ENCODE peak calls at places on chromosomes 3 and 15, in ten cellular contexts. P is stomach; D is astrocyte; L is SJSA1; R is neuronal stem cell; W is neural progenitor cell; B is CD8-positive, alpha-beta memory T cell; O is IMR-90; X is gastrocnemius medialis; G is left ventricle myocardium inferior. H is an unnamed sample.

GRCh38 chr3:183548262-183548769 is 7.2 kb downstream of the KLHL6 start:
- DNase-seq in P (no peak), D (peak; percentile 94), L (peak; percentile 58), R (peak; percentile 66), W (peak; percentile 81), B (no peak), O (peak; percentile 72), X (no peak), G (no peak), H (peak; percentile 7)

GRCh38 chr3:46416134-46417119 is 9.4 kb downstream of the CCRL2 start:
- DNase-seq in P (no peak), D (no peak), L (no peak), R (no peak), W (no peak), B (no peak), O (no peak), X (no peak), G (no peak), H (no peak)

GRCh38 chr3:70097084-70097483 is 97.6 kb downstream of the SAMMSON start:
- DNase-seq in P (no peak), D (no peak), L (no peak), R (no peak), W (no peak), B (no peak), O (no peak), X (no peak), G (no peak), H (no peak)

GRCh38 chr3:75294124-75294523 is 370.0 kb upstream of the FRG2C start:
- DNase-seq in P (peak; percentile 30), D (peak; percentile 8), L (no peak), R (peak; percentile 29), W (peak; percentile 67), B (no peak), O (peak; percentile 35), X (no peak), G (no peak), H (peak; percentile 4)

GRCh38 chr3:61425356-61425755 is 136.0 kb upstream of the PTPRG start:
- DNase-seq in P (no peak), D (no peak), L (no peak), R (no peak), W (no peak), B (no peak), O (no peak), X (no peak), G (no peak), H (no peak)

GRCh38 chr3:5296362-5296761 is 108.9 kb downstream of the EDEM1 start:
- DNase-seq in P (no peak), D (no peak), L (no peak), R (no peak), W (no peak), B (no peak), O (no peak), X (no peak), G (no peak), H (no peak)

GRCh38 chr3:52792413-52792812 is 2.2 kb upstream of the ITIH3 start:
- DNase-seq in P (no peak), D (no peak), L (no peak), R (no peak), W (peak; percentile 58), B (no peak), O (no peak), X (no peak), G (no peak), H (no peak)

GRCh38 chr3:46470831-46471230 is 6.1 kb upstream of the LTF start:
- DNase-seq in P (no peak), D (no peak), L (no peak), R (no peak), W (no peak), B (no peak), O (no peak), X (no peak), G (no peak), H (no peak)

GRCh38 chr15:41895491-41895890 is 1.6 kb upstream of the SPTBN5 start:
- DNase-seq in P (no peak), D (no peak), L (no peak), R (no peak), W (no peak), B (no peak), O (no peak), X (no peak), G (no peak), H (no peak)

GRCh38 chr15:41894791-41895463 is 1.1 kb upstream of the SPTBN5 start:
- DNase-seq in P (peak; percentile 68), D (peak; percentile 71), L (peak; percentile 84), R (no peak), W (no peak), B (peak; percentile 86), O (peak; percentile 78), X (peak; percentile 24), G (peak; percentile 82), H (no peak)

GRCh38 chr15:41893422-41894250 is at the start of gene SPTBN5:
- DNase-seq in P (no peak), D (no peak), L (no peak), R (no peak), W (no peak), B (no peak), O (no peak), X (no peak), G (no peak), H (no peak)

GRCh38 chr15:41892621-41893421 is 1.0 kb downstream of the SPTBN5 start:
- DNase-seq in P (peak; percentile 92), D (no peak), L (no peak), R (no peak), W (no peak), B (no peak), O (no peak), X (peak; percentile 71), G (peak; percentile 84), H (no peak)

GRCh38 chr15:41894251-41894790 is 468 bp upstream of the SPTBN5 start:
- DNase-seq in P (no peak), D (no peak), L (no peak), R (no peak), W (no peak), B (no peak), O (no peak), X (no peak), G (no peak), H (no peak)
- H3K4me3 ChIP-seq in P (peak overlapping the region; percentile 26), D (no peak overlapping the region), L (no peak overlapping the region), R (no peak overlapping the region), W (no peak overlapping the region), B (peak overlapping the region; percentile 29), O (no peak overlapping the region), X (no peak overlapping the region), G (peak overlapping the region; percentile 64), H (no peak overlapping the region)

GRCh38 chr15:22951031-22951380 is 29.2 kb downstream of the CYFIP1 start:
- DNase-seq in P (no peak), D (no peak), L (no peak), R (no peak), W (no peak), B (no peak), O (no peak), X (no peak), G (no peak), H (no peak)

GRCh38 chr15:22949074-22949547 is 31.1 kb downstream of the CYFIP1 start:
- DNase-seq in P (no peak), D (peak; percentile 49), L (no peak), R (peak; percentile 54), W (peak; percentile 83), B (no peak), O (peak; percentile 24), X (no peak), G (peak; percentile 83), H (no peak)

GRCh38 chr15:22948056-22948455 is 32.1 kb downstream of the CYFIP1 start:
- DNase-seq in P (no peak), D (no peak), L (no peak), R (no peak), W (no peak), B (no peak), O (no peak), X (no peak), G (no peak), H (no peak)

GRCh38 chr15:22951381-22952280 is 28.5 kb downstream of the CYFIP1 start:
- DNase-seq in P (no peak), D (no peak), L (no peak), R (no peak), W (no peak), B (no peak), O (no peak), X (no peak), G (no peak), H (no peak)

DNA sequence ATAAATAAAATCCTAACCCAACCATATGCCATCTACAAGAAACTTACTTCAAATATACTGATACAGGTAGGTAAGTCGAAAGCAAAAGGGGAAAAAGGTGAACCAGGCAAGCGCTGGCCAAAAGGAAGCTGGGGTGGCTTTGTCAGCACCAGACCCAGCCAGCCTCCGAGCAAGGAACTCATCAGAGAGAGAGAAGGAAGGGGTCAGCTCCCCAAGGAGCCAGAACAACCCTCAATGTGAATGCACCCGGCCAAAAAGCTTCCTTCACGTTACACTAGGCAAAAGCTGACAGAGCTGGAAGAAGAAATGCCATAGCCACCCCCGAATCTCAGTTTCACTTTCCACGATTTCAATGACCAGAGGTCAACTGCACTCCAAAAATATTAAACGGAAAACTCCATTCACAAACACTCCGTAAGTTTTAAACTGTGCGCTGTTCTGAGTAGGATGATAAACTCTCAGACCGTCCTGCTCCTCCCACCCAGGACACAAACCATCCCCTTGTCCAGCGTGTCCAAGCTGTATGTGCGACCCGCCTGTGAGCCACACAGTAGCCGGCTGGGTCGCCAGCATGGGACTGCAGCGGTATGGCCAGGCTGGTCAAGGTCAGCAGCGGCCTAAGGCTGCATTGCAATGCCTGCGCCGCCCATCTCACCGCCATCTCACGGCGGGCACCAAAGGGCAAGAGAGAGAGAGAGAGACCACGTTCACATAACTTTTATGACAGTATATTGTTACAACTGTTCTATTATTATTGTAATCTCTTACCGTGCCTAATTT is 29.8 kb downstream of the CYFIP1 start:
- DNase-seq in P (no peak), D (no peak), L (no peak), R (no peak), W (no peak), B (no peak), O (no peak), X (no peak), G (no peak), H (no peak)
- H3K27ac ChIP-seq in P (peak overlapping the region; percentile 46), D (no peak overlapping the region), L (no peak overlapping the region), R (no peak overlapping the region), W (no peak overlapping the region), B (no peak overlapping the region), O (no peak overlapping the region), X (peak overlapping the region; percentile 61), G (peak overlapping the region; percentile 81), H (no peak overlapping the region)

DNA sequence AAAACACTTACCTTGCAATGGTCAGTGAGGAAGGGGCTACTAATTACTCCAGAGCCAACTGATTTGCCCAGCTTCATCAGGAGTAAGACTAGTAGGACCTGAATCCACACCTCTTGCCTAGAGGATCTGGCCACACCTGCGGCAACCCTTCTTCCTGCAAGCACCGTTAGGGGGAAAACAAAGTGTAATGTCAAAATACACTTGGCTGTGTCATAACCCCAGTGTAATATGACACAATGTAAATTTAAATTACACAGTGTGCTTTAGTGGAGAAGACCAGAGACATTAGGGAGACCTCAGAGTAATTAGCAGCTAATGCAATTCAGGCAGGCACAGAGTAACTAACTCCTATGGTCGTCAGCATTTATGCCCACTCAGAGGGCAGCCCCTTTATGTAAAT is 308.5 kb upstream of the ARRDC4 start:
- DNase-seq in P (no peak), D (no peak), L (no peak), R (no peak), W (no peak), B (no peak), O (no peak), X (no peak), G (no peak), H (no peak)
- H3K4me3 ChIP-seq in P (no peak overlapping the region), D (no peak overlapping the region), L (no peak overlapping the region), R (no peak overlapping the region), W (no peak overlapping the region), B (no peak overlapping the region), O (no peak overlapping the region), X (no peak overlapping the region), G (no peak overlapping the region), H (no peak overlapping the region)

GRCh38 chr3:186614597-186615483 is 2.0 kb downstream of the AHSG start:
- DNase-seq in P (peak; percentile 83), D (peak; percentile 25), L (peak; percentile 55), R (peak; percentile 86), W (peak; percentile 79), B (peak; percentile 67), O (peak; percentile 66), X (peak; percentile 26), G (peak; percentile 68), H (peak; percentile 46)

GRCh38 chr3:186612065-186612464 is 795 bp upstream of the AHSG start:
- DNase-seq in P (no peak), D (no peak), L (no peak), R (no peak), W (no peak), B (no peak), O (no peak), X (no peak), G (no peak), H (no peak)

GRCh38 chr3:186614266-186614596 is 1.4 kb downstream of the AHSG start:
- DNase-seq in P (no peak), D (no peak), L (no peak), R (no peak), W (no peak), B (no peak), O (no peak), X (no peak), G (no peak), H (no peak)

GRCh38 chr3:186613637-186614265 is 891 bp downstream of the AHSG start:
- DNase-seq in P (no peak), D (no peak), L (no peak), R (no peak), W (no peak), B (no peak), O (no peak), X (no peak), G (no peak), H (no peak)

GRCh38 chr3:186612721-186613636 is at the start of gene AHSG:
- DNase-seq in P (no peak), D (no peak), L (no peak), R (no peak), W (no peak), B (no peak), O (no peak), X (no peak), G (no peak), H (no peak)
- H3K27ac ChIP-seq in P (no peak within 1 kb of the TSS), D (no peak within 1 kb of the TSS), L (no peak within 1 kb of the TSS), R (no peak within 1 kb of the TSS), W (no peak within 1 kb of the TSS), B (no peak within 1 kb of the TSS), O (no peak within 1 kb of the TSS), X (no peak within 1 kb of the TSS), G (no peak within 1 kb of the TSS), H (no peak within 1 kb of the TSS)